ENCODE peak calls at places on chromosomes 7 and 10, in eight cellular contexts. B is GM23338, E is HCT116, Y is HepG2, W is GM12878, I is endothelial cell of umbilical vein, H is H1, V is K562. R is an unnamed sample.
A peak's percentile ranks its signal among the peaks of the same experiment; 100 is the strongest.

GRCh38 chr10:47401874-47402645 is 18.0 kb upstream of the ZNF488 start:
- DNase-seq in B (no peak), E (no peak), Y (peak; percentile 53), W (no peak), I (no peak), H (peak; percentile 47), V (no peak), R (no peak)

GRCh38 chr7:152176797-152177196 is 151.3 kb downstream of the GALNT11 start:
- DNase-seq in B (no peak), E (no peak), Y (no peak), W (peak; percentile 55), I (no peak), H (no peak), V (no peak), R (no peak)

GRCh38 chr7:44380179-44380830 is 54.9 kb upstream of the CAMK2B start:
- DNase-seq in B (no peak), E (no peak), Y (no peak), W (no peak), I (no peak), H (peak; percentile 42), V (no peak), R (no peak)

GRCh38 chr10:44259090-44259874 is 125.6 kb downstream of the CXCL12 start:
- DNase-seq in B (no peak), E (no peak), Y (peak; percentile 99), W (no peak), I (no peak), H (no peak), V (no peak), R (no peak)

GRCh38 chr7:116805100-116805544 is 57.3 kb upstream of the CAPZA2 start:
- DNase-seq in B (no peak), E (no peak), Y (peak; percentile 70), W (no peak), I (peak; percentile 51), H (no peak), V (no peak), R (no peak)

GRCh38 chr10:125878957-125879835 is 1.9 kb downstream of the DHX32 start:
- DNase-seq in B (no peak), E (peak; percentile 93), Y (peak; percentile 87), W (no peak), I (peak; percentile 75), H (no peak), V (no peak), R (no peak)

GRCh38 chr7:107953924-107954303 is 49.0 kb downstream of the LAMB1 start:
- DNase-seq in B (no peak), E (no peak), Y (peak; percentile 19), W (no peak), I (no peak), H (no peak), V (no peak), R (no peak)

GRCh38 chr7:157470017-157470322 is 133.2 kb downstream of the DNAJB6 start:
- DNase-seq in B (no peak), E (no peak), Y (no peak), W (no peak), I (no peak), H (no peak), V (no peak), R (no peak)

GRCh38 chr7:152733286-152733934 is 26.1 kb upstream of the ACTR3B start:
- DNase-seq in B (no peak), E (no peak), Y (no peak), W (no peak), I (peak; percentile 48), H (no peak), V (no peak), R (no peak)

GRCh38 chr10:124200011-124200410 is 106.6 kb upstream of the CHST15 start:
- DNase-seq in B (no peak), E (no peak), Y (no peak), W (no peak), I (no peak), H (no peak), V (no peak), R (no peak)

GRCh38 chr10:51999089-51999488 is 299.7 kb upstream of the CSTF2T start:
- DNase-seq in B (no peak), E (no peak), Y (no peak), W (no peak), I (no peak), H (no peak), V (no peak), R (no peak)

GRCh38 chr7:116899308-116899707 is 36.9 kb downstream of the CAPZA2 start:
- DNase-seq in B (no peak), E (no peak), Y (no peak), W (no peak), I (no peak), H (no peak), V (no peak), R (no peak)

GRCh38 chr7:124550036-124550435 is 215.6 kb downstream of the GPR37 start:
- DNase-seq in B (no peak), E (no peak), Y (no peak), W (no peak), I (no peak), H (no peak), V (no peak), R (no peak)

GRCh38 chr10:97673736-97674525 is 13.1 kb downstream of the AVPI1 start:
- DNase-seq in B (no peak), E (no peak), Y (no peak), W (no peak), I (no peak), H (no peak), V (peak; percentile 47), R (no peak)

DNA sequence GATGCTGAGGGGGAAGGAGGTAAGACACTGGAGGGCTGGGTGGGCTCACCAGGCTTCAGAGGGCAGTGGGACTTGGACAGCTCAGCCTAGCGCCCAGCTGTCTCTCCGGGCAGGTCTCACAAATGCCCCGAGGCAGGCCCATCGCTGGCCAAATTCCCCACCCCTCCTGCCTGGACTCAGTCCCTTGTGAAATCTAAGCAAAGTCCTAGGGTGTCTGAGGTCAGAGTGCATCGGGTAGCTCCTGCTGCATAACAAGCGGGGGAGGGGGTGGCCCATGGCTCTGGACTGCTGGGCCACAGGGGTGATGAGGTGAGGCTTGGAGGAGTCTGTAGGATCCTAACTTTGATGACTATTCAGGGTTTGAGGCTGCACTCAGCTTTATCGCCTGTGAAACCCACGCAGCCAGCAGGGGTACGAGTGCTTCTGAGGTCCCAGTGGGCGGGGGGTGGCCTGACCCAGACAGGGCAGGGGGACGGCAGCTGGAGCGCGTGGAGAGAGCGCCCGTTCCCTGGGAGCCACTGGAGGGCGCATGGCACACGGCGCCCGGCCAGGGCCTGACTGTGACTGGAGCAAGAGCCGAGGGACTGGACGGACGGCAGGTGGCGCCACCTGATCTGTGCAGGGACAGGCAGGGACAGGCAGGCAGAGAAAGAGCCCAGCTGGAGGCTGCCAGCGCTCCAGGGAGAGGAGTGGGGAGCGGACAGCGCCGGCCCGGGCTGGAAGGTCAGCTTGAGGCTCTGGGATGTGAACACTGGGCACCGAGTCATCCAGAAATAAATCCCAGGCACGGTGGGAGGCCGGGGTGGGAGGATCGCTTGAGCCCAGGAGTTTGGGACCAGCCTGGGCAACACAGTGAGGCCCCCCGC is 10.0 kb downstream of the CYP2W1 start:
- DNase-seq in B (peak; percentile 97), E (peak; percentile 87), Y (peak; percentile 93), W (peak; percentile 72), I (peak; percentile 92), H (peak; percentile 96), V (peak; percentile 87), R (no peak)
- TF ChIP-seq POLR2AphosphoS5 in B (peak; percentile 67), E (peak; percentile 62), Y (peak; percentile 56), W (no peak), I (peak; percentile 85), H (peak; percentile 51), V (no peak), R (no peak)

DNA sequence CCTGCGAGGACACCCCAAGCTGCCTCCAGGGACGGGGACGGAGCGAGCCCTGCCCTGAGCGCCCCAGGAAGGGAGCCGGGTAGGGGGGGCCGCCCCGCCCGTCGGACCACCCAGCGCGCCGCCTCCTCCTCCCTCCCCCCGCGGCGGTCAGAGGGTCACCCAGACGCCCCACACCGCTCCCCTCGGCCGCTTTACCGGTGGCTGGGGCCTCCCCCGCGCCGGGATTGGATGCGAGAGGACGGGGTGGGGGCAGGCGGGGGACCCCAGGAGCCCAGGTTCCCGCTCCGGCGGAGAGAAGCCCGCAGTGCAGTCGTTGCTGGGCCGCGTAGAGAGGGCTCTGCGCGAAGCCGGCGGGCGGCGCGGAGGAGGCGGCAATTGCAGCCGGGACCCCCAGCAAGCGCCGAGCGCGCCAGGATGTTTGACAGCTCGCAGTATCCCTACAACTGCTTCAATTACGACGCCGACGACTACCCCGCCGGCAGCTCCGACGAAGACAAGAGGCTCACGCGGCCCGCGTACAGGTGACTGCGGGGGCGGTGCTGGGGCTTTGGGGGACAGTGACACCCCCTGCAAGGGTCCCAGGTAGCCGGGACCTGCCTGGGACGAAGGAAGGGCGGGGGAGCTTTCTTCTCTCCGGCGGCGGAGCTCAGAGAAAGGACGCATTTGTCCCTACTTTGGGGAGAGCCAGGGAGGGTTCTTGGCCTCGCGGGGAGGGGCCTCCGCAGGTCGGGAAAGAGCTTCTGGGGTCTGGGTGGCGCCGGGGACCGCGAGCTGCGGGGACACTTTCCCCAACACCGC is at the start of gene FOXL3:
- DNase-seq in B (peak; percentile 68), E (no peak), Y (no peak), W (no peak), I (no peak), H (peak; percentile 65), V (no peak), R (no peak)
- TF ChIP-seq EZH2 in B (peak; percentile 86), E (no peak), Y (no peak), W (no peak), I (peak; percentile 36), H (peak; percentile 85), V (no peak), R (no peak)

DNA sequence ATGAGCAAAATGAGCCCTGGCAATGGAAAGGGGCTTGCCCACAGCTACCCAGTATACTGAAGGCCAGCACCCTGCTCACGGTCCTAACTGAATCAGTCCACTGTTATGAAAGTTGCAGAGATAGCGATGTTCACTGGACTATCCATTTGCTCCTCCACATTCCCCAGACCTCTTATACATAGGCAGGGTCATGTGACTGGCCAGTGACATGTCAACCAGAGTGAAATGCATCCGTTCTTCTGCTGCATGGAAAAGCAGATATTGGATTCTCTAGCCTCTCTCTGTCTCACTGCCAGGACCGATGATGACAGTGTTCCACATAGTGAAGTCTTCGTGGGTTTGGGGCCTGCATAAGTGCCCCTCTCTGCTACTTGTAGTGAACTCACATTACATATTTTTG is 503.4 kb downstream of the RPS24 start:
- DNase-seq in B (no peak), E (no peak), Y (no peak), W (no peak), I (no peak), H (no peak), V (no peak), R (no peak)
- H3K36me3 ChIP-seq in B (no peaks in the 10 kb centered on the region), E (no peaks in the 10 kb centered on the region), Y (no peaks in the 10 kb centered on the region), W (no peaks in the 10 kb centered on the region), I (no peaks in the 10 kb centered on the region), H (no peaks in the 10 kb centered on the region), V (no peaks in the 10 kb centered on the region), R (no peaks in the 10 kb centered on the region)

GRCh38 chr7:30245913-30246312 is 38.5 kb upstream of the ZNRF2 start:
- DNase-seq in B (no peak), E (no peak), Y (no peak), W (no peak), I (no peak), H (no peak), V (no peak), R (no peak)

GRCh38 chr7:30249986-30250774 is 34.2 kb upstream of the ZNRF2 start:
- DNase-seq in B (no peak), E (no peak), Y (no peak), W (no peak), I (no peak), H (no peak), V (no peak), R (no peak)

GRCh38 chr7:30246392-30246791 is 38.0 kb upstream of the ZNRF2 start:
- DNase-seq in B (no peak), E (no peak), Y (no peak), W (no peak), I (no peak), H (no peak), V (no peak), R (no peak)

GRCh38 chr7:30249316-30249715 is 35.1 kb upstream of the ZNRF2 start:
- DNase-seq in B (no peak), E (no peak), Y (no peak), W (no peak), I (no peak), H (no peak), V (no peak), R (no peak)

GRCh38 chr7:30247546-30248386 is 36.6 kb upstream of the ZNRF2 start:
- DNase-seq in B (no peak), E (no peak), Y (no peak), W (no peak), I (no peak), H (no peak), V (no peak), R (no peak)
- TF ChIP-seq POLR2AphosphoS5 in B (no peak), E (no peak), Y (no peak), W (no peak), I (no peak), H (no peak), V (no peak), R (no peak)

R was measured in SK-N-MC.